ENCODE peak calls at places on chromosome 17, in nine cellular contexts. N is gastrocnemius medialis, Z is tibial nerve, J is heart left ventricle, K is A549, I is endothelial cell of umbilical vein, B is uterus, U is IMR-90, P is stomach. Q is an unnamed sample.

GRCh38 chr17:82859431-82860403 is 19.9 kb upstream of the ZNF750 start:
- DNase-seq in Z (no peak), J (no peak), K (peak), I (peak), B (no peak), P (no peak), N (peak), U (peak), Q (no peak)

GRCh38 chr17:33667671-33668070 is 374.6 kb upstream of the ASIC2 start:
- DNase-seq in Z (no peak), I (peak), B (peak), K (no peak), U (no peak), P (no peak), J (no peak), N (no peak), Q (no peak)

GRCh38 chr17:57987582-57988300 is at the start of gene VEZF1:
- DNase-seq in Z (peak), P (peak), U (peak), J (peak), B (peak), N (peak), K (peak), I (peak), Q (peak)

GRCh38 chr17:49523706-49524472 is 28.8 kb downstream of the NGFR start:
- DNase-seq in N (no peak), J (no peak), U (no peak), P (peak), B (peak), Z (no peak), I (no peak), K (no peak), Q (no peak)

GRCh38 chr17:17044846-17045561 is 2.7 kb downstream of the MPRIP start:
- DNase-seq in P (peak), N (peak), I (peak), J (no peak), Z (no peak), U (peak), K (peak), B (peak), Q (peak)

GRCh38 chr17:79223953-79224352 is 149.3 kb downstream of the ENGASE start:
- DNase-seq in Z (no peak), P (no peak), B (no peak), K (no peak), I (no peak), N (no peak), U (no peak), J (no peak), Q (no peak)

GRCh38 chr17:81373536-81374160 is 21.6 kb upstream of the BAHCC1 start:
- DNase-seq in Z (no peak), J (no peak), N (no peak), P (no peak), B (no peak), I (no peak), U (no peak), K (no peak), Q (no peak)

GRCh38 chr17:80945736-80946135 is 45.9 kb upstream of the CHMP6 start:
- DNase-seq in B (peak), J (peak), Z (no peak), P (no peak), U (no peak), I (no peak), K (no peak), N (no peak), Q (no peak)

GRCh38 chr17:12631076-12631475 is 34.6 kb upstream of the MYOCD start:
- DNase-seq in P (no peak), I (no peak), N (no peak), B (peak), U (peak), Z (no peak), J (no peak), K (no peak), Q (no peak)

GRCh38 chr17:57534863-57535651 is 210.0 kb downstream of the CCDC182 start:
- DNase-seq in J (no peak), U (no peak), B (no peak), N (peak), K (peak), I (no peak), Z (no peak), P (no peak), Q (peak)

GRCh38 chr17:34163681-34164080 is 91.4 kb upstream of the CCL2 start:
- DNase-seq in I (no peak), J (no peak), Z (no peak), U (peak), B (no peak), K (peak), P (no peak), N (no peak), Q (no peak)

GRCh38 chr17:29178750-29179231 is 1.4 kb downstream of the MYO18A start:
- DNase-seq in P (peak), Z (no peak), J (no peak), K (peak), B (no peak), N (no peak), I (no peak), U (no peak), Q (no peak)

GRCh38 chr17:44217738-44218343 is 1.6 kb downstream of the UBTF start:
- DNase-seq in P (no peak), Z (no peak), K (no peak), I (no peak), B (no peak), J (no peak), N (no peak), U (no peak), Q (peak)

GRCh38 chr17:9291912-9292562 is 270.7 kb downstream of the NTN1 start:
- DNase-seq in J (peak), U (peak), Z (peak), P (peak), N (peak), B (peak), I (peak), K (peak), Q (no peak)

GRCh38 chr17:31802502-31802901 is 56.5 kb downstream of the COPRS start:
- DNase-seq in K (peak), N (no peak), B (no peak), I (no peak), Z (no peak), U (no peak), P (no peak), J (no peak), Q (no peak)

GRCh38 chr17:67503184-67503583 is 126.1 kb downstream of the PITPNC1 start:
- DNase-seq in B (no peak), P (no peak), K (peak), U (peak), Z (no peak), J (no peak), I (no peak), N (no peak), Q (no peak)

GRCh38 chr17:77025781-77026180 is 115.0 kb upstream of the SEC14L1 start:
- DNase-seq in J (no peak), P (no peak), U (no peak), Z (no peak), I (no peak), N (no peak), K (no peak), B (no peak), Q (no peak)

GRCh38 chr17:60435244-60436170 is 13.2 kb downstream of the CHCT1 start:
- DNase-seq in N (peak), J (peak), P (peak), I (peak), B (peak), U (peak), K (peak), Z (peak), Q (no peak)

GRCh38 chr17:48909796-48910195 is 1.6 kb downstream of the UBE2Z start:
- DNase-seq in Z (no peak), I (peak), J (no peak), N (no peak), B (no peak), U (peak), P (no peak), K (no peak), Q (no peak)

DNA sequence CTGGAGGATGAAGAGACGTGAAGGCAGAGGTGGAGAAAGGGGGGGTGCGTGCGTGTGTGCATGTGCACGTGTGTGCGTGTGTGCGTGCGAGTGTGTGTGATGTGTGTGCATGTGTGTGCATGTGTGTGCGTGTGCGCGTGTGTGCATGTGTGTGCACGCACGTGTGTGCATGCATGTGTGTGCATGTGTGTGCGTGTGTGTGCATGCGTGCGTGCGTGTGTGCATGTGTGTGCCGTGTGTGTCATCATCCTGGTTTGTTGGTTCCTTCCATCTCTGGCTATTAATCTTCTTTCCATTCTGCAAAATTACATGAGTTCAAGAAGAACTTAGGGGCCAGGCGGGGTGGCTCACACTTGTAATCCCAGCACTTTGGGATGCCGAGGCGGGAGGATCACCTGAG is 17.0 kb upstream of the RPL38 start:
- DNase-seq in P (no peak), B (no peak), U (no peak), N (no peak), I (no peak), K (no peak), J (no peak), Z (no peak), Q (no peak)
- H3K27ac ChIP-seq in P (no peak), B (no peak), U (no peak), N (no peak), I (no peak), K (no peak), J (no peak), Z (no peak), Q (no peak)

GRCh38 chr17:75109407-75110236 is at the start of gene ARMC7:
- DNase-seq in P (peak), K (peak), Z (peak), U (peak), B (peak), I (peak), J (peak), N (peak), Q (peak)
- TF ChIP-seq POLR2A in P (peak), K (peak), Z (peak), U (no peak), B (no peak), I (peak), J (peak), N (peak), Q (peak)

GRCh38 chr17:40953876-40954275 is 12.9 kb downstream of the KRT39 start:
- DNase-seq in B (no peak), I (no peak), J (no peak), N (no peak), P (no peak), U (peak), K (peak), Z (no peak), Q (no peak)

GRCh38 chr17:40951011-40951622 is 13.7 kb upstream of the KRT23 start:
- DNase-seq in J (no peak), B (no peak), U (no peak), N (no peak), K (no peak), Z (no peak), P (no peak), I (no peak), Q (no peak)

GRCh38 chr17:40950176-40950575 is 12.7 kb upstream of the KRT23 start:
- DNase-seq in J (no peak), P (no peak), U (no peak), N (peak), I (no peak), K (no peak), Z (no peak), B (no peak), Q (no peak)

GRCh38 chr17:40952169-40952568 is 14.6 kb downstream of the KRT39 start:
- DNase-seq in I (no peak), J (no peak), U (no peak), K (no peak), Z (no peak), B (no peak), P (no peak), N (no peak), Q (no peak)

DNA sequence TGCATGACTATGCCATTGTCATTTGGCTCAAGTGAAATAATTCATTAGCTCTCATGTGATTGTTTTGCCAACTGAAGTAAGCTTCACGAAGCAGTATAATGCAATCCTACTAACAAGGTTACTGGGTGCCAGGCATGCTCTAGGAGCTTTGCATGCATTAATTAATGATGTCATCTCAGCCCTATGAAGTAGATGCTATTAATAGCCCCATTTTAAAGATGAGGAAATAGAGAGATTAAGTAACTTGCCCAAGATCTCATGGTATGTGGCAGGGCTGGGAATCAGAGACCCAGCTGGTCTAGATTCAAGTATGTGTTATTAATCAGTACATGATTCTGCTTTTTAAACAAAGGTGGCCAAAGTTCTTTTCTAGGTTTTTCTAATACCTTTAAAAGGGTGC is 14.1 kb downstream of the KRT39 start:
- DNase-seq in J (no peak), U (peak), I (no peak), B (no peak), P (no peak), N (no peak), Z (no peak), K (peak), Q (no peak)
- H3K27ac ChIP-seq in J (no peak), U (no peak), I (no peak), B (no peak), P (no peak), N (peak), Z (no peak), K (no peak), Q (no peak)

DNA sequence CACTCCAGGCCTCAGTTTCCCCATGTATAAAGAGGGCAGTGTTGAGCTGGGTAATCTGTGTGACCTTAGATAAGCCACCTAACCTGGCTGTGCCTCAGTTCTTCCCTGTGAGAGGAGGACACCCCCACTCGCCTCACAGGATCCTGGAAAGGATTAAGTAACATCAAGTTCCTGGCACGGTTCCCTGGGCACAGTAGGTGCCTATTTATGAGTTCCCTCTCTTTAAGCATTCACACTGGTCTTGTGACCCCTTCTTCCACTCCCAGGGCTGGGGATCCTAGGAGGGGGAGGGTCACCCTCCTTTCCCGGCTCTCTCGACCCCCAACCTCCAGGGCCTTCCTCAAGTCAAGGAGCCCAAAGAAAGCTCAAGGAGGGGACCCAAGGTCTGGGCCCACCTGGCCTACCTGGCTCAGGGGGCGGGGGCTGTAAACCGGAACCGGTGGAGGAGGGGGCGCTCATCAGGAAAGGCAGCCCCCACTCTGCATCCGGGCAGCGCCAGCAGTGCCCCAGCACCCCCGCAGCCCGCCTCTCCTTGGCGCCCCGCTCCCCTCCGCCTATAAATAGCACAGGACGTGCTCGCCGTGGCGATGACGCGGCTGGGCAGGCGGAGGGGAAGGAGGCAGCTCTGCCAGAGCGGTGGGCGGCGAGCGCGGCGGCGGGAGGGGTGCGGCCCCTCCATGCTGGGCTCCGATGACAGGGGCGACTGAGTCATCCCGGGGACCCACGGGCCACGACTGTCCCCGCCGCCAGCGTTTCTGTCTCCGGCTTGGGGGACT is 9.4 kb downstream of the RPL19 start:
- DNase-seq in P (peak), J (peak), B (peak), U (peak), Z (peak), N (peak), I (peak), K (no peak), Q (peak)
- TF ChIP-seq POLR2A in P (no peak), J (peak), B (peak), U (peak), Z (no peak), N (peak), I (no peak), K (no peak), Q (no peak)

Q was measured in right lobe of liver.